ENCODE peak calls at places on chromosomes 5 and 9, in ten cellular contexts. L, T, K, U, S, W, M, A, V and O are unnamed samples.

GRCh38 chr5:168288349-168289245 is 2.8 kb upstream of the WWC1 start:
- DNase-seq in L (no peak), T (no peak), K (no peak), U (no peak), S (no peak), W (no peak), M (peak), A (peak), V (no peak), O (no peak)

GRCh38 chr9:78030553-78031270 is 899 bp downstream of the GNAQ start:
- DNase-seq in L (peak), T (no peak), K (peak), U (peak), S (no peak), W (no peak), M (no peak), A (peak), V (peak), O (peak)

GRCh38 chr9:134892820-134893420 is 12.3 kb downstream of the FCN2 start:
- DNase-seq in L (no peak), T (no peak), K (no peak), U (no peak), S (no peak), W (no peak), M (no peak), A (no peak), V (no peak), O (no peak)

GRCh38 chr5:94017579-94017978 is 276.2 kb upstream of the POU5F2 start:
- DNase-seq in L (no peak), T (no peak), K (peak), U (no peak), S (no peak), W (no peak), M (no peak), A (no peak), V (no peak), O (no peak)

GRCh38 chr5:66882592-66883227 is 286.5 kb downstream of the MAST4 start:
- DNase-seq in L (no peak), T (no peak), K (peak), U (no peak), S (no peak), W (no peak), M (no peak), A (peak), V (no peak), O (no peak)

GRCh38 chr9:92242115-92242778 is 51.2 kb downstream of the IARS1 start:
- DNase-seq in L (no peak), T (no peak), K (peak), U (no peak), S (peak), W (no peak), M (peak), A (no peak), V (no peak), O (no peak)

GRCh38 chr5:111337133-111337532 is 112.9 kb downstream of the CAMK4 start:
- DNase-seq in L (no peak), T (no peak), K (no peak), U (no peak), S (no peak), W (no peak), M (no peak), A (no peak), V (no peak), O (no peak)

GRCh38 chr9:35680331-35681105 is 6.8 kb downstream of the CA9 start:
- DNase-seq in L (peak), T (no peak), K (peak), U (no peak), S (peak), W (peak), M (no peak), A (no peak), V (peak), O (peak)

GRCh38 chr9:136247947-136248637 is 2.5 kb upstream of the QSOX2 start:
- DNase-seq in L (no peak), T (no peak), K (no peak), U (no peak), S (no peak), W (no peak), M (no peak), A (no peak), V (no peak), O (no peak)

GRCh38 chr9:82031538-82032280 is 43.1 kb downstream of the SPATA31D1 start:
- DNase-seq in L (peak), T (no peak), K (peak), U (no peak), S (peak), W (no peak), M (peak), A (peak), V (no peak), O (no peak)

GRCh38 chr9:113216406-113216805 is 4.7 kb downstream of the FKBP15 start:
- DNase-seq in L (no peak), T (no peak), K (no peak), U (no peak), S (no peak), W (no peak), M (no peak), A (no peak), V (no peak), O (no peak)

GRCh38 chr5:172541764-172542120 is 87.4 kb upstream of the SH3PXD2B start:
- DNase-seq in L (no peak), T (no peak), K (no peak), U (no peak), S (no peak), W (no peak), M (no peak), A (no peak), V (no peak), O (no peak)

GRCh38 chr5:82749453-82749852 is 327.7 kb downstream of the TMEM167A start:
- DNase-seq in L (no peak), T (no peak), K (peak), U (no peak), S (no peak), W (no peak), M (no peak), A (no peak), V (no peak), O (no peak)

GRCh38 chr9:137586854-137587253 is 3.5 kb downstream of the ZMYND19 start:
- DNase-seq in L (no peak), T (no peak), K (no peak), U (no peak), S (no peak), W (no peak), M (no peak), A (no peak), V (no peak), O (no peak)

GRCh38 chr5:76291305-76292077 is 111.6 kb upstream of the IQGAP2 start:
- DNase-seq in L (no peak), T (no peak), K (no peak), U (no peak), S (no peak), W (no peak), M (no peak), A (peak), V (no peak), O (no peak)

GRCh38 chr5:168152660-168153059 is 138.8 kb upstream of the WWC1 start:
- DNase-seq in L (no peak), T (no peak), K (no peak), U (peak), S (no peak), W (no peak), M (no peak), A (no peak), V (no peak), O (no peak)

GRCh38 chr5:139646111-139646510 is 2.0 kb upstream of the CXXC5 start:
- DNase-seq in L (no peak), T (no peak), K (no peak), U (no peak), S (no peak), W (no peak), M (no peak), A (no peak), V (no peak), O (no peak)

GRCh38 chr9:4126184-4126865 is 173.5 kb downstream of the GLIS3 start:
- DNase-seq in L (no peak), T (no peak), K (peak), U (no peak), S (no peak), W (no peak), M (peak), A (no peak), V (no peak), O (no peak)

GRCh38 chr9:125867752-125868400 is 120.7 kb downstream of the PBX3 start:
- DNase-seq in L (no peak), T (no peak), K (peak), U (no peak), S (no peak), W (no peak), M (no peak), A (no peak), V (no peak), O (no peak)

GRCh38 chr9:77585335-77585786 is 62.8 kb downstream of the GNA14 start:
- DNase-seq in L (no peak), T (no peak), K (no peak), U (no peak), S (no peak), W (no peak), M (no peak), A (no peak), V (no peak), O (no peak)

GRCh38 chr9:116524778-116525470 is 162.2 kb upstream of the TRIM32 start:
- DNase-seq in L (no peak), T (no peak), K (no peak), U (no peak), S (no peak), W (no peak), M (no peak), A (no peak), V (no peak), O (no peak)

GRCh38 chr5:68479524-68479923 is 264.0 kb downstream of the PIK3R1 start:
- DNase-seq in L (no peak), T (no peak), K (no peak), U (no peak), S (no peak), W (no peak), M (no peak), A (no peak), V (no peak), O (no peak)

GRCh38 chr5:85170183-85170582 is 785.5 kb upstream of the EDIL3 start:
- DNase-seq in L (no peak), T (no peak), K (no peak), U (peak), S (no peak), W (no peak), M (no peak), A (no peak), V (no peak), O (no peak)

GRCh38 chr5:177457239-177458121 is 10.9 kb downstream of the PRR7 start:
- DNase-seq in L (peak), T (peak), K (peak), U (peak), S (peak), W (peak), M (peak), A (peak), V (peak), O (peak)

GRCh38 chr5:137269297-137269696 is 229.8 kb downstream of the SPOCK1 start:
- DNase-seq in L (no peak), T (no peak), K (no peak), U (no peak), S (no peak), W (no peak), M (no peak), A (no peak), V (no peak), O (no peak)

GRCh38 chr9:32265037-32265436 is 119.4 kb upstream of the ACO1 start:
- DNase-seq in L (no peak), T (no peak), K (no peak), U (no peak), S (no peak), W (no peak), M (no peak), A (no peak), V (no peak), O (no peak)

GRCh38 chr9:127181595-127182190 is 59.3 kb upstream of the ANGPTL2 start:
- DNase-seq in L (no peak), T (no peak), K (no peak), U (no peak), S (no peak), W (no peak), M (no peak), A (no peak), V (no peak), O (no peak)

GRCh38 chr9:110069326-110070248 is 138.4 kb downstream of the C9orf152 start:
- DNase-seq in L (no peak), T (no peak), K (peak), U (no peak), S (peak), W (no peak), M (no peak), A (peak), V (no peak), O (no peak)

GRCh38 chr5:438481-438981 is 4.4 kb upstream of the EXOC3 start:
- DNase-seq in L (peak), T (no peak), K (no peak), U (no peak), S (no peak), W (no peak), M (no peak), A (no peak), V (no peak), O (no peak)

GRCh38 chr9:27853529-27853928 is 280.2 kb upstream of the C9orf72 start:
- DNase-seq in L (no peak), T (no peak), K (no peak), U (no peak), S (no peak), W (no peak), M (no peak), A (no peak), V (no peak), O (no peak)

GRCh38 chr5:148967783-148968182 is 95.1 kb downstream of the SH3TC2 start:
- DNase-seq in L (no peak), T (no peak), K (no peak), U (no peak), S (no peak), W (no peak), M (no peak), A (no peak), V (no peak), O (no peak)

GRCh38 chr5:148963679-148964078 is 99.2 kb downstream of the SH3TC2 start:
- DNase-seq in L (peak), T (no peak), K (no peak), U (peak), S (no peak), W (peak), M (no peak), A (no peak), V (no peak), O (no peak)

GRCh38 chr5:148966937-148967336 is 95.9 kb downstream of the SH3TC2 start:
- DNase-seq in L (no peak), T (no peak), K (no peak), U (no peak), S (no peak), W (no peak), M (no peak), A (no peak), V (no peak), O (no peak)

GRCh38 chr5:148968311-148968710 is 94.6 kb downstream of the SH3TC2 start:
- DNase-seq in L (no peak), T (no peak), K (no peak), U (no peak), S (no peak), W (no peak), M (no peak), A (no peak), V (no peak), O (no peak)

GRCh38 chr5:148966348-148966747 is 96.5 kb downstream of the SH3TC2 start:
- DNase-seq in L (no peak), T (no peak), K (no peak), U (no peak), S (no peak), W (no peak), M (no peak), A (no peak), V (no peak), O (no peak)
- TF ChIP-seq CTCF in L (no peak), T (no peak), K (no peak), U (no peak), S (no peak), W (no peak), M (no peak), A (no peak), V (no peak), O (no peak)

GRCh38 chr5:54229041-54229780 is 81.2 kb downstream of the ARL15 start:
- DNase-seq in L (peak), T (no peak), K (peak), U (peak), S (peak), W (peak), M (no peak), A (peak), V (peak), O (peak)

GRCh38 chr5:54224083-54224836 is 86.1 kb downstream of the ARL15 start:
- DNase-seq in L (peak), T (no peak), K (peak), U (no peak), S (no peak), W (no peak), M (no peak), A (no peak), V (no peak), O (no peak)

GRCh38 chr5:54226215-54226614 is 84.2 kb downstream of the ARL15 start:
- DNase-seq in L (no peak), T (no peak), K (no peak), U (no peak), S (no peak), W (no peak), M (no peak), A (no peak), V (no peak), O (no peak)

GRCh38 chr5:54222336-54222735 is 88.0 kb downstream of the ARL15 start:
- DNase-seq in L (no peak), T (no peak), K (no peak), U (no peak), S (no peak), W (no peak), M (no peak), A (no peak), V (no peak), O (no peak)

GRCh38 chr5:54227109-54227508 is 83.3 kb downstream of the ARL15 start:
- DNase-seq in L (no peak), T (no peak), K (no peak), U (no peak), S (no peak), W (no peak), M (no peak), A (no peak), V (no peak), O (no peak)
- TF ChIP-seq CTCF in L (no peak), T (no peak), K (no peak), U (no peak), S (no peak), W (no peak), M (no peak), A (no peak), V (no peak), O (no peak)

DNA sequence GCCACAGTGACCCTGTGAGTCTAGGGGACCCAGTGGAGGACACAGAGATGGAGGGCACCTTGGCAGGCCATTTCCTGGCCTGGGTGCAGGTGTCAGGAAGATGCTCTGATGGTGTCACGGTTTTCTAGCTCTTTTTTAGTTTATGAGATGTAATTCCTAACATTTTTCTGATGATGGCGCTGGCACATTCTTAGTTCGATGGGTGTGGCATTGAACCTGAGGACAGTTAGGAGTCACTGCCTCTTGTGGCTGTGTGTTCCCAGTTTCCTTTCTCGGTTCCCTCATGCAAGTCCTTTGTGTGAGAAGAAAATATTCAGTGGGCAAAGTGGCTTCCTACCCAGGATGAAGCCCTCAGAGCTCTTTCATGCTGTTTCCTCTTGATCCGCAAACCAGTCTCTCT is 129.4 kb upstream of the ICE1 start:
- DNase-seq in L (peak), T (no peak), K (no peak), U (no peak), S (no peak), W (no peak), M (no peak), A (no peak), V (no peak), O (no peak)
- TF ChIP-seq CTCF in L (no peak), T (no peak), K (no peak), U (no peak), S (no peak), W (no peak), M (no peak), A (no peak), V (no peak), O (no peak)

GRCh38 chr9:15139467-15139866 is 167.5 kb downstream of the TTC39B start:
- DNase-seq in L (peak), T (no peak), K (no peak), U (no peak), S (no peak), W (no peak), M (no peak), A (no peak), V (no peak), O (no peak)
- TF ChIP-seq CTCF in L (no peak), T (no peak), K (no peak), U (no peak), S (no peak), W (no peak), M (no peak), A (no peak), V (no peak), O (no peak)

DNA sequence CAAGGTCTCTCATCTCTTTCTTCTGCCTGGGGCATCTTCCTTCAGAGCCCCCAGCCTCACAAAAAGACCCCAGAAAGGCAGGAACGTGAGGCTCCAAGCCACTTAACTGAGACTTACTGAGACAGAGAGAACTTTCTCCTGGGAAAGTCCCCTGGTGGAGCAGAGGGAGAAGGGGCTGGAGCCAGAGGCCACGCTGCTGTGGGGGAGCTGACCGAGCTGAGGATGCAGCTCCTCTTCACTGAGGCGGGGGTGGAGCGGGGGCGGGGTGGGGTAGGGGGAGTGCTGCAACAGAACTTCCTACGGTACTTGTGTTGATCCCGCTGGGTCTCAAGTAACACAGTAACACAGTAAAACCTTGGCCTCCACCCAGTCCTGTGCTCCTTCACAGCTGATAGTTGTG is 204.0 kb downstream of the FSTL4 start:
- DNase-seq in L (no peak), T (no peak), K (no peak), U (no peak), S (no peak), W (no peak), M (no peak), A (no peak), V (no peak), O (no peak)
- TF ChIP-seq CTCF in L (no peak), T (no peak), K (no peak), U (no peak), S (no peak), W (no peak), M (no peak), A (no peak), V (no peak), O (no peak)

GRCh38 chr5:72355706-72356299 is 35.6 kb downstream of the PTCD2 start:
- DNase-seq in L (peak), T (no peak), K (peak), U (no peak), S (peak), W (no peak), M (no peak), A (peak), V (no peak), O (no peak)
- TF ChIP-seq CTCF in L (peak), T (peak), K (peak), U (no peak), S (peak), W (peak), M (peak), A (no peak), V (peak), O (peak)

DNA sequence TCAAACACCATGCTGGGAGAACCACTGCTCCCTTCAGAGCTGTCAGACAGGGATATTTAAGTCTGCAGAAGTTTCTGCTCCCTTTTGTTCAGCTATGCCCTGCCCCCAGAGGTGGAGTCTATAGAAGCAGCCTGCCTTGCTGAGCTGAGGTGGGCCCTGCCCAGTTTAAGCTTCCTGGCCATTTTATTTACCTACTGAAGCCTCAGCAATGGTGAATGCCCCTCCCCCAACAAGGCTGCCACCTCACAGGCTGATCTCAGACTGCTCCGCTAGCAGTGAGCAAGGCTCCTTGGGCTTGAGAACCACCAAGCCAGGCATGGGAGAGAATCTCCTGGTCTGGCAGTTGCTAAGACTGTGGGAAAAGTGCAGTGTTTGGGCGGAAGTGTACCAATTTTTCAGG is 205.5 kb upstream of the PTGER4 start:
- DNase-seq in L (no peak), T (no peak), K (no peak), U (no peak), S (no peak), W (no peak), M (no peak), A (no peak), V (no peak), O (no peak)
- TF ChIP-seq CTCF in L (no peak), T (no peak), K (no peak), U (no peak), S (no peak), W (no peak), M (no peak), A (no peak), V (no peak), O (no peak)